ENCODE peak calls at places on chromosomes 13 and 19, in five cellular contexts. One of them, this sample, is unnamed.

GRCh38 chr13:24063281-24063851 is 97.2 kb upstream of the SPATA13 start:
- DNase-seq in IMR-90: no peak
- DNase-seq in tibial nerve: no peak
- DNase-seq in transverse colon: no peak
- DNase-seq in prostate gland: no peak
- DNase-seq in this sample: peak; percentile 43

GRCh38 chr19:38044267-38045111 is 137.5 kb downstream of the SIPA1L3 start:
- DNase-seq in IMR-90: peak; percentile 68
- DNase-seq in tibial nerve: no peak
- DNase-seq in transverse colon: no peak
- DNase-seq in prostate gland: no peak
- DNase-seq in this sample: no peak

GRCh38 chr13:64158910-64159309 is 2743.3 kb upstream of the PCDH20 start:
- DNase-seq in IMR-90: peak; percentile 41
- DNase-seq in tibial nerve: no peak
- DNase-seq in transverse colon: no peak
- DNase-seq in prostate gland: no peak
- DNase-seq in this sample: no peak

GRCh38 chr13:66714795-66715194 is 515.3 kb downstream of the PCDH9 start:
- DNase-seq in IMR-90: no peak
- DNase-seq in tibial nerve: no peak
- DNase-seq in transverse colon: no peak
- DNase-seq in prostate gland: no peak
- DNase-seq in this sample: no peak

GRCh38 chr19:51359294-51359693 is 6.9 kb downstream of the ETFB start:
- DNase-seq in IMR-90: peak; percentile 95
- DNase-seq in tibial nerve: no peak
- DNase-seq in transverse colon: no peak
- DNase-seq in prostate gland: no peak
- DNase-seq in this sample: no peak

GRCh38 chr13:22278336-22278929 is 607.6 kb downstream of the FGF9 start:
- DNase-seq in IMR-90: peak; percentile 63
- DNase-seq in tibial nerve: peak; percentile 28
- DNase-seq in transverse colon: peak; percentile 68
- DNase-seq in prostate gland: peak; percentile 55
- DNase-seq in this sample: peak; percentile 28

GRCh38 chr19:3663838-3664237 is 36.4 kb downstream of the PIP5K1C start:
- DNase-seq in IMR-90: no peak
- DNase-seq in tibial nerve: no peak
- DNase-seq in transverse colon: no peak
- DNase-seq in prostate gland: no peak
- DNase-seq in this sample: no peak

GRCh38 chr19:41226053-41226873 is 7.2 kb downstream of the AXL start:
- DNase-seq in IMR-90: peak; percentile 82
- DNase-seq in tibial nerve: peak; percentile 47
- DNase-seq in transverse colon: peak; percentile 77
- DNase-seq in prostate gland: peak; percentile 37
- DNase-seq in this sample: peak; percentile 79

GRCh38 chr13:95641291-95641811 is 3.2 kb downstream of the DZIP1 start:
- DNase-seq in IMR-90: peak; percentile 27
- DNase-seq in tibial nerve: no peak
- DNase-seq in transverse colon: peak; percentile 10
- DNase-seq in prostate gland: no peak
- DNase-seq in this sample: peak; percentile 19

GRCh38 chr13:98466634-98467236 is 110.2 kb downstream of the STK24 start:
- DNase-seq in IMR-90: peak; percentile 55
- DNase-seq in tibial nerve: no peak
- DNase-seq in transverse colon: peak; percentile 59
- DNase-seq in prostate gland: no peak
- DNase-seq in this sample: no peak

GRCh38 chr13:36543671-36544070 is 111.4 kb downstream of the CCNA1 start:
- DNase-seq in IMR-90: no peak
- DNase-seq in tibial nerve: no peak
- DNase-seq in transverse colon: no peak
- DNase-seq in prostate gland: no peak
- DNase-seq in this sample: no peak

GRCh38 chr19:12796146-12797071 is 5.1 kb downstream of the JUNB start:
- DNase-seq in IMR-90: peak; percentile 81
- DNase-seq in tibial nerve: no peak
- DNase-seq in transverse colon: peak; percentile 85
- DNase-seq in prostate gland: peak; percentile 66
- DNase-seq in this sample: peak; percentile 77

GRCh38 chr19:13005861-13006370 is 10.6 kb downstream of the NFIX start:
- DNase-seq in IMR-90: no peak
- DNase-seq in tibial nerve: no peak
- DNase-seq in transverse colon: no peak
- DNase-seq in prostate gland: no peak
- DNase-seq in this sample: no peak

GRCh38 chr19:35846038-35846668 is 6.2 kb downstream of the NPHS1 start:
- DNase-seq in IMR-90: no peak
- DNase-seq in tibial nerve: no peak
- DNase-seq in transverse colon: no peak
- DNase-seq in prostate gland: no peak
- DNase-seq in this sample: no peak

GRCh38 chr19:44614313-44614712 is 950 bp downstream of the IGSF23 start:
- DNase-seq in IMR-90: no peak
- DNase-seq in tibial nerve: no peak
- DNase-seq in transverse colon: no peak
- DNase-seq in prostate gland: no peak
- DNase-seq in this sample: no peak

GRCh38 chr13:96958286-96958891 is 35.9 kb downstream of the OXGR1 start:
- DNase-seq in IMR-90: peak; percentile 13
- DNase-seq in tibial nerve: no peak
- DNase-seq in transverse colon: no peak
- DNase-seq in prostate gland: peak; percentile 11
- DNase-seq in this sample: no peak

GRCh38 chr19:6740589-6741348 is 1.3 kb downstream of the TRIP10 start:
- DNase-seq in IMR-90: peak; percentile 19
- DNase-seq in tibial nerve: no peak
- DNase-seq in transverse colon: peak; percentile 62
- DNase-seq in prostate gland: peak; percentile 54
- DNase-seq in this sample: peak; percentile 70

GRCh38 chr19:40571005-40571318 is 5.7 kb upstream of the SHKBP1 start:
- DNase-seq in IMR-90: no peak
- DNase-seq in tibial nerve: no peak
- DNase-seq in transverse colon: no peak
- DNase-seq in prostate gland: no peak
- DNase-seq in this sample: no peak

GRCh38 chr13:51551446-51551845 is 32.8 kb upstream of the WDFY2 start:
- DNase-seq in IMR-90: no peak
- DNase-seq in tibial nerve: no peak
- DNase-seq in transverse colon: no peak
- DNase-seq in prostate gland: no peak
- DNase-seq in this sample: no peak

GRCh38 chr19:17469092-17469370 is 1.3 kb upstream of the SLC27A1 start:
- DNase-seq in IMR-90: peak; percentile 13
- DNase-seq in tibial nerve: no peak
- DNase-seq in transverse colon: no peak
- DNase-seq in prostate gland: no peak
- DNase-seq in this sample: no peak

GRCh38 chr19:5152767-5153532 is 184.0 kb downstream of the KDM4B start:
- DNase-seq in IMR-90: no peak
- DNase-seq in tibial nerve: no peak
- DNase-seq in transverse colon: no peak
- DNase-seq in prostate gland: no peak
- DNase-seq in this sample: peak; percentile 13

GRCh38 chr19:14089662-14090508 is 666 bp downstream of the SAMD1 start:
- DNase-seq in IMR-90: peak; percentile 74
- DNase-seq in tibial nerve: no peak
- DNase-seq in transverse colon: peak; percentile 63
- DNase-seq in prostate gland: no peak
- DNase-seq in this sample: peak; percentile 53

GRCh38 chr13:46396341-46396740 is 9.3 kb upstream of the RUBCNL start:
- DNase-seq in IMR-90: no peak
- DNase-seq in tibial nerve: no peak
- DNase-seq in transverse colon: no peak
- DNase-seq in prostate gland: no peak
- DNase-seq in this sample: no peak

GRCh38 chr19:17579523-17580244 is 24.2 kb downstream of the COLGALT1 start:
- DNase-seq in IMR-90: peak; percentile 26
- DNase-seq in tibial nerve: peak; percentile 61
- DNase-seq in transverse colon: peak; percentile 78
- DNase-seq in prostate gland: no peak
- DNase-seq in this sample: peak; percentile 68

GRCh38 chr13:75771818-75772217 is 135.7 kb downstream of the LMO7 start:
- DNase-seq in IMR-90: peak; percentile 91
- DNase-seq in tibial nerve: no peak
- DNase-seq in transverse colon: no peak
- DNase-seq in prostate gland: no peak
- DNase-seq in this sample: no peak

GRCh38 chr13:51305558-51305957 is 33.9 kb upstream of the SERPINE3 start:
- DNase-seq in IMR-90: no peak
- DNase-seq in tibial nerve: no peak
- DNase-seq in transverse colon: no peak
- DNase-seq in prostate gland: no peak
- DNase-seq in this sample: no peak

GRCh38 chr19:15180451-15181390 is 20.1 kb downstream of the NOTCH3 start:
- DNase-seq in IMR-90: no peak
- DNase-seq in tibial nerve: no peak
- DNase-seq in transverse colon: peak; percentile 51
- DNase-seq in prostate gland: peak; percentile 52
- DNase-seq in this sample: no peak

DNA sequence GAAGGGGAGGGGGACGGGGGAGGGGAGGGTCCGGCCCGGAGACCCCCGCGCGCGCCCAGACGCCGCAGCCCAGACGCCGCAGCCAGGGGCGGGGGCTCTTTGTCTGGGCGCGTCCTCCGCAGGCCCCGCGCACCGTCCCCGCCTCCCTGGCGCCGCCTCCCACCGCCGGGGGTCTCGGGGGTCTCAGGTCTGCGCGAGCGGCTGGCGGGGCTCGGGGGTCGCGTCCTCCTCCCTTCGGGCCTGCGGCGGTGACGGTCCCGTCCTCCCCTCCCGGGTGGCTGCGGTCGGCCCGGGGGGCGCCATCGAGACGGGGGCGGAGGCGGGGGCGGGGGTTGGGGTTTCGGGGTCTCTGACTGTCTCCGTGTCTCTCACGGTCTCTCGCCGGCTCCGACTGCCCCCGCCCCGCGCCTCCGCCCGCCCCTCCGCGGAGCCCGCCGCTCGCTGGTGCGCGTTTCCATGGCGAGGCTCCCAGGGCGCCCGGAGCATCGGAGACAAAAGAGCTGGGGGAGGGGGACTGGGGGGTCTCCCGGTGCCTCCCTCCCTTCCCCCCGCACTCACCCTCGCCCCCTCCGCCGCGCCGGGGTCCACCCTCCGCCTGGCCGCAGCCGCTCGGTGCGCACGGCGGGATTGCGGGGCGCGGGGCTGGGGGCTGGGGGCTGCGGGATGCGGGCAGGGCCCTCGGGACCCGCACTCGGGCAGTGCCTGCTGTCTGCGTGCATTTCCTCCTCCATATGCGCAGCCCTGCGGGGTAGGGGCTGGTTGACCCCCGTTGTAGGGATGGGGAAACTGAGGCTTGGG is 420 bp upstream of the PLPPR3 start:
- DNase-seq in IMR-90: no peak
- DNase-seq in tibial nerve: no peak
- DNase-seq in transverse colon: no peak
- DNase-seq in prostate gland: no peak
- DNase-seq in this sample: no peak
- H3K4me3 ChIP-seq in IMR-90: peak overlapping the region; percentile 54
- H3K4me3 ChIP-seq in tibial nerve: no peak overlapping the region
- H3K4me3 ChIP-seq in transverse colon: no peak overlapping the region
- H3K4me3 ChIP-seq in prostate gland: peak overlapping the region; percentile 19
- H3K4me3 ChIP-seq in this sample: no peak overlapping the region

GRCh38 chr19:33673258-33673875 is 51.6 kb downstream of the CHST8 start:
- DNase-seq in IMR-90: no peak
- DNase-seq in tibial nerve: no peak
- DNase-seq in transverse colon: no peak
- DNase-seq in prostate gland: no peak
- DNase-seq in this sample: no peak

GRCh38 chr19:33668968-33669367 is 47.2 kb downstream of the CHST8 start:
- DNase-seq in IMR-90: no peak
- DNase-seq in tibial nerve: no peak
- DNase-seq in transverse colon: no peak
- DNase-seq in prostate gland: no peak
- DNase-seq in this sample: no peak

GRCh38 chr19:33671211-33671610 is 49.5 kb downstream of the CHST8 start:
- DNase-seq in IMR-90: no peak
- DNase-seq in tibial nerve: no peak
- DNase-seq in transverse colon: no peak
- DNase-seq in prostate gland: no peak
- DNase-seq in this sample: no peak

GRCh38 chr19:33667141-33667540 is 45.4 kb downstream of the CHST8 start:
- DNase-seq in IMR-90: no peak
- DNase-seq in tibial nerve: no peak
- DNase-seq in transverse colon: no peak
- DNase-seq in prostate gland: no peak
- DNase-seq in this sample: no peak

GRCh38 chr19:33670398-33670797 is 48.6 kb downstream of the CHST8 start:
- DNase-seq in IMR-90: no peak
- DNase-seq in tibial nerve: no peak
- DNase-seq in transverse colon: no peak
- DNase-seq in prostate gland: no peak
- DNase-seq in this sample: no peak
- H3K4me1 ChIP-seq in IMR-90: no peaks in the 10 kb centered on the region
- H3K4me1 ChIP-seq in tibial nerve: no peaks in the 10 kb centered on the region
- H3K4me1 ChIP-seq in transverse colon: no peaks in the 10 kb centered on the region
- H3K4me1 ChIP-seq in prostate gland: no peaks in the 10 kb centered on the region
- H3K4me1 ChIP-seq in this sample: no peaks in the 10 kb centered on the region

DNA sequence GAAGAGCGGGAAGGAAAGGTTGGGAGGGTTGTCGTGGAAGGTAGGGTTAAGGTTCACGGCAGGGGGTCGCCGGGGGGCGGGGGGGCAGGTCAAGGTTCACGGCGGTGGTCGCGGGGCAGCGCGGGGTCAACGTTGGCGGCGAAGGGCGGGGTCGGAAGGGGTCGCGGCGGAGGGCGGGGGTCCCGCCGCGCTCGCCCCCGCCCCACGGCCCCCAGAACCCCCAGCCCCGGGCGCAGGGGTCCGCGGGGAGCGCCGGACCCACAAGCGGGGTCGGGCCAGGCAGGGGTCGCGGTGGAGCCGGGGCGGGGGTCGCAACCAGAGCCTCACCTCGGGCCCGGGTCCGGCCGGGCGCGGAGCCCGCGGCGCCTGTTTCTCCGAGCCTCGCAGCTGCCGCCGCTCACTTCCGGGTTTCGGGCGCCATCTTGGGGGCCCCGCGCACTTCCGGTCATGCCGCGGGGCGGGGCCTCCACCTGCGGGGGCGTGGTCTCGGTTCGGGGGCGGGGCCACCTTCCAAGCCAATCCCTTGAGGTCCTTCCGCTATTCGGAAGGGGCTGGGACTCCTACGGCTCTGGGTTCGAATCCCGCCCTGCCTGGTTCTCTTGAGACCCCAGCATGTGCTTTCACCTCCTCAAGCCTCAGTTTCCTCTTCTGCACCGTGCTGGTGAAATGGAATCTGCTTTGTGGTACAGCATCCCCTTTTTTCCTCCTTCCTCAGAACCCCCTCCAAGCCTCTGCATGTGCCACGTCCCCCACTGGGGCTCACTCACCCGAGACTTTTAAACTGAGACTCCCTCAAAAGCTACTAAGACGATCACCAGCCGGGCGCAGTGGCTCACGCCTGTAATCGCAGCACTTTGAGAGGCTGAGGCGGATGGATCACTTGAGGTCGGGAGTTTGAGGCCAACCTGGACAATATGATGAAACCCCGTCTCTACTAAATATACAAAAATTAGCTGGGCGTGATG is at the start of gene SBNO2:
- DNase-seq in IMR-90: peak; percentile 80
- DNase-seq in tibial nerve: peak; percentile 77
- DNase-seq in transverse colon: peak; percentile 95
- DNase-seq in prostate gland: peak; percentile 80
- DNase-seq in this sample: peak; percentile 89
- TF ChIP-seq POLR2A in IMR-90: peak; percentile 90
- TF ChIP-seq POLR2A in tibial nerve: peak; percentile 59
- TF ChIP-seq POLR2A in transverse colon: peak; percentile 72
- TF ChIP-seq POLR2A in prostate gland: peak; percentile 88
- TF ChIP-seq POLR2A in this sample: peak; percentile 80

GRCh38 chr19:1445932-1446712 is 3.8 kb upstream of the APC2 start:
- DNase-seq in IMR-90: no peak
- DNase-seq in tibial nerve: no peak
- DNase-seq in transverse colon: no peak
- DNase-seq in prostate gland: no peak
- DNase-seq in this sample: no peak
- H3K4me3 ChIP-seq in IMR-90: peak overlapping the region; percentile 47
- H3K4me3 ChIP-seq in tibial nerve: peak overlapping the region; percentile 25
- H3K4me3 ChIP-seq in transverse colon: no peak overlapping the region
- H3K4me3 ChIP-seq in prostate gland: peak overlapping the region; percentile 6
- H3K4me3 ChIP-seq in this sample: no peak overlapping the region

This sample was measured in uterus.